ENCODE peak calls at places on chromosomes 13 and 19, in four cellular contexts. F, L, B and E are unnamed samples.

GRCh38 chr19:33175886-33176669 is 18.1 kb upstream of the LRP3 start:
- DNase-seq in B (peak), L (no peak), F (no peak), E (peak)

GRCh38 chr13:110634558-110634957 is 19.2 kb downstream of the NAXD start:
- DNase-seq in B (peak), L (no peak), F (peak), E (no peak)

GRCh38 chr13:111899714-111900389 is 167.1 kb upstream of the SOX1 start:
- DNase-seq in F (no peak), L (peak), B (no peak), E (no peak)

GRCh38 chr19:44647144-44647543 is 3.4 kb downstream of the PVR start:
- DNase-seq in B (no peak), L (no peak), F (no peak), E (no peak)

GRCh38 chr13:97435794-97436193 is 1.8 kb downstream of the RAP2A start:
- DNase-seq in B (no peak), F (no peak), L (no peak), E (peak)

GRCh38 chr13:50589651-50590054 is 253.8 kb downstream of the DLEU7 start:
- DNase-seq in F (no peak), L (no peak), B (peak), E (peak)

GRCh38 chr13:73223372-73223781 is 164.6 kb downstream of the KLF5 start:
- DNase-seq in L (no peak), B (no peak), F (no peak), E (no peak)

GRCh38 chr13:33963134-33963533 is 145.2 kb downstream of the RFC3 start:
- DNase-seq in L (no peak), B (no peak), F (no peak), E (no peak)

GRCh38 chr13:99525967-99526366 is 24.7 kb downstream of the TM9SF2 start:
- DNase-seq in L (no peak), F (no peak), B (peak), E (no peak)

GRCh38 chr19:5023128-5023571 is 54.2 kb downstream of the KDM4B start:
- DNase-seq in F (no peak), L (no peak), B (no peak), E (peak)

GRCh38 chr19:19095691-19096090 is 31.9 kb downstream of the SLC25A42 start:
- DNase-seq in F (no peak), L (no peak), B (no peak), E (no peak)

GRCh38 chr19:17385878-17386611 is 8.0 kb downstream of the CCDC194 start:
- DNase-seq in L (peak), B (peak), F (peak), E (peak)

GRCh38 chr19:3369337-3370213 is 3.2 kb downstream of the NFIC start:
- DNase-seq in L (peak), F (peak), B (peak), E (no peak)

GRCh38 chr13:34863360-34864135 is 78.5 kb upstream of the NBEA start:
- DNase-seq in L (no peak), F (no peak), B (peak), E (peak)

GRCh38 chr13:90105276-90105675 is 1242.2 kb upstream of the MIR17HG start:
- DNase-seq in B (no peak), F (no peak), L (no peak), E (no peak)

GRCh38 chr13:40220299-40220935 is 446.0 kb downstream of the FOXO1 start:
- DNase-seq in F (no peak), L (no peak), B (no peak), E (no peak)

GRCh38 chr13:26961890-26962615 is 201.5 kb upstream of the GPR12 start:
- DNase-seq in B (no peak), L (no peak), F (no peak), E (no peak)

GRCh38 chr19:51107406-51108065 is 673 bp downstream of the CTU1 start:
- DNase-seq in B (peak), F (no peak), L (peak), E (peak)

GRCh38 chr19:41528106-41528505 is 47.9 kb upstream of the CEACAM21 start:
- DNase-seq in B (no peak), L (no peak), F (no peak), E (no peak)

GRCh38 chr13:29472317-29472961 is 123.0 kb downstream of the SLC7A1 start:
- DNase-seq in L (peak), F (no peak), B (peak), E (peak)

GRCh38 chr19:7191946-7192691 is 102.1 kb downstream of the INSR start:
- DNase-seq in L (no peak), B (no peak), F (no peak), E (no peak)

GRCh38 chr19:53870485-53870844 is 2.8 kb downstream of the MYADM start:
- DNase-seq in B (no peak), F (peak), L (no peak), E (no peak)
- TF ChIP-seq CTCF in B (no peak), F (no peak), L (no peak), E (no peak)

DNA sequence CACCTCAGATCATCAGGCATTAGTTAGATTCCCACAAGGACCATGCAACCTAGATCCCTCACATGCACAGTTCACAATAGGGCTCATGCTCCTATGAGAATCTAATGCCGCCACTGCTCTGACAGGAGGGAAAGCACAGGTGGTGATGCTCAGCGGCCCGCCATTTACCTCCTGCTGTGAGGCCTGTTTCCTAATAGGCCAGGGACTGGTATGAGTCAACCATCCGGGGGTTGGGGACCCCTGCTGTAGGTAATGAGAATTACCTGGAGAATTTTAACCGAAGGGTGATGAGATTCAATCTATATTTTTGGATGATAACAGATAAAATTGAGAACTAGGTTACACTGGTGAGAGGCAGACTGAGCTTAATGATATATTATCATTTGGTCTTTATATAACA is 101.4 kb downstream of the LACC1 start:
- DNase-seq in B (no peak), L (peak), F (no peak), E (no peak)
- TF ChIP-seq CTCF in B (no peak), L (peak), F (no peak), E (no peak)

DNA sequence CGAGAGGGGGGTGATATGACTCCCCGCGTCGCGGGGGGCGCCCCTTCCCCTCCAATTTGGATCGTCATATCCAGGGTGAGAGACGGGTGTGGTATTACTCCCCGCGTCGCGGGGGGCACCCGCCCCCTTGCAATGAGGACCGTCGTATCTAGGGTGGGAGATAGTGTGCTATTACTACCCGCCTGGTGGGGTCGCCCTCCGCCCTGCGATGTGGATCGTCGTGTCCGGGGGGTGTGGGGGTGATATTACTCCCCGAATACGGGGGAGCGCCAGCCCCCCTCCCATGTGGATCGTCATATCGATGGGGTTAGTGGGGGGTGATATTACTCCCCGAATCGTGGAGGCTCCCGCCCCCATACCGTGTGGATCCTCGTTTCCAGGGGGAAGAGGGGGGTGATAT is 29.2 kb upstream of the RGCC start:
- DNase-seq in L (peak), B (no peak), F (peak), E (no peak)
- TF ChIP-seq CTCF in L (peak), B (peak), F (no peak), E (peak)

DNA sequence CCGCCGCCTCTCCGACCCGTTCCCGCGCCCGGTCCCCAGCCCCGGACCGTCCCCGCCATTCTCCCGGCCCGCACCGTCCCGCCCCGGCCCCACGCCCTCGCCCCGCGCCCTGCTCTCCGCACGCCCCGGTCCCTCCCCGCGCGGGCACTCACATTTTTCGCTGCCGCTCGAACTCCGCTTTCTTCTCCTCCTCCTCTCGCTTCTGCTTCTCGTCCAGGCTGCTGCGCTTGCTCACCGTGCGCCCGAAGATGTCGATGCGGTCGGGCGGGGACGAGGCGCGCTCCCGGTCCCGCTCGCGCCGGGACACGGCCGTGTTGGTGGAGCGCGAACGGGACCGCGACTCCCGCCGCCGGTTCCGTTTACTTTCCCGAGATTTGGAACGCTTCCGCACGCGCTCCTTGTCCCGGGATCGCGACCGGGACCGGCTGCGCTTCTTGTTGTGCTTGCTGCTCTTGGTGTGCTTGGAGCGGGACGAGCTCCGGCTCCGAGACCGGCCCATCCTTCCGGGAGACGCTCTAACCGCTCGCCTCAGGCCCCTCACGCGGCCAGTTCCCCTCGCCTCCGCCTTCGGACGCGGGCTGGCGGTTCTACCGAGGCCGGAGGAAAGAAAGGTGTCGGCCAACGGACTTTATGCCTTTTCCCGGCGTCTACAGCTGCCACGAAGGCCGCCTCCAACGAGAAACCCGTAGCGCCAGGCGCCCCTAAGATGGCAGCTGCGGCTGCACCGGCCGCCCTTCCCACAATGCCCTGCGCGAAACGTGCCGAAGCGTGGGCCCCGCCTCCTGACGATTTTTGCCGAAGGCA is at the start of gene ARGLU1:
- DNase-seq in B (peak), L (peak), F (peak), E (no peak)
- TF ChIP-seq CTCF in B (no peak), L (no peak), F (no peak), E (no peak)

GRCh38 chr19:53308339-53308811 is 25.2 kb upstream of the ZNF845 start:
- DNase-seq in L (peak), B (no peak), F (peak), E (no peak)
- TF ChIP-seq CTCF in L (peak), B (no peak), F (no peak), E (peak)

GRCh38 chr19:14363203-14364097 is 17.8 kb upstream of the ADGRE5 start:
- DNase-seq in F (peak), L (peak), B (peak), E (peak)

GRCh38 chr19:14366529-14366928 is 14.7 kb upstream of the ADGRE5 start:
- DNase-seq in L (peak), B (peak), F (peak), E (peak)

GRCh38 chr19:14367016-14367415 is 14.2 kb upstream of the ADGRE5 start:
- DNase-seq in L (no peak), B (no peak), F (no peak), E (no peak)

DNA sequence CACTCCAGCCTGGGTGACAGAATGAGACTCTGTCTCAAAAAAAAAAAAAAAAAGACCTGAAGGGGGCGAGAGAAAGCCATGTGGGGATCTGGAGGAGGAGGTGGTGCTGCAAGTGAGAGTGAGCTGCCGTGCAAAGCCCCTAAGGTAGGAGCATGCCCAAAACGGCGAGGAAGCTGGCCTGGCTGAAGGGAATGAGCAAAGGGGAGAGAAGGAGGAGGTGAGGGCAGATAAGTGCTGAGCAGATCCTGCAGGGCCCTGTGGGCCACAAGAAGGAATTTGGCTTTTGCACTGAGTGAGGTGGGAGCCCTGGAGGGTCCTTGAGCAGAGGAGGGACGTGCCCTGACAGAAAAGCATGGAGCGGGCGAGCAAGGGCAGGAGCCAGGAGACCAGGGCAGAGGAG is 19.4 kb upstream of the ADGRE5 start:
- DNase-seq in F (no peak), L (peak), B (no peak), E (peak)
- TF ChIP-seq CTCF in F (no peak), L (peak), B (no peak), E (no peak)

GRCh38 chr19:49214701-49215100 is 57.1 kb downstream of the TRPM4 start:
- DNase-seq in F (no peak), L (no peak), B (no peak), E (no peak)

GRCh38 chr19:49212302-49212701 is 54.7 kb downstream of the TRPM4 start:
- DNase-seq in F (no peak), L (no peak), B (no peak), E (peak)

GRCh38 chr19:49216076-49216475 is 58.5 kb downstream of the TRPM4 start:
- DNase-seq in B (peak), L (no peak), F (no peak), E (peak)

GRCh38 chr19:49210901-49211451 is 53.4 kb downstream of the TRPM4 start:
- DNase-seq in L (no peak), F (no peak), B (no peak), E (no peak)

DNA sequence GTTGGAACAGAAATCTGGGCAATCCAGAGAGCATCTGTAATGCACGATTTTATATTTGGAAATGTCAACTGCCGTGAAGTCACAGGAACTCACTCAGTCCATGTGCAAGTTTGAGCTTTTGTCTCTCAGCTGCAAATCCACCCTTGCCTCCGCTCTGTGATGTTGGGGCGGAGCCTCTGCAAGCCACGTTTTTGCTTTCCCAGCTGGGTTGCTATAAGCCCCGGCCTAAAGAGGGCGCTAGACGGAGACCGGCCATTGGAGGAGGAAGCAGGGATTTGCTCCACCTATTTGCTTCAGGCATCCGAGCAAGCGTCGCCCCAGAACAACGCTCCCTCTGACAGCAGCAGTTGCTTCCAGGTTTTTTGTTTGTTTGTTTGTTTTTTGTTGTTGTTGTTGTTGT is 56.2 kb downstream of the TRPM4 start:
- DNase-seq in L (peak), B (no peak), F (no peak), E (no peak)
- TF ChIP-seq CTCF in L (peak), B (no peak), F (no peak), E (peak)

GRCh38 chr19:56304243-56304642 is 10.4 kb downstream of the ZSCAN5A start:
- DNase-seq in B (no peak), F (no peak), L (no peak), E (no peak)

GRCh38 chr19:56297010-56297409 is 17.6 kb downstream of the ZSCAN5A start:
- DNase-seq in L (no peak), B (no peak), F (no peak), E (no peak)

GRCh38 chr19:56299688-56300087 is 15.0 kb downstream of the ZSCAN5A start:
- DNase-seq in L (no peak), B (no peak), F (no peak), E (no peak)

GRCh38 chr19:56301886-56302620 is 12.6 kb downstream of the ZSCAN5A start:
- DNase-seq in B (no peak), F (no peak), L (no peak), E (no peak)

GRCh38 chr19:56301152-56301551 is 13.5 kb downstream of the ZSCAN5A start:
- DNase-seq in L (no peak), F (no peak), B (no peak), E (no peak)
- TF ChIP-seq CTCF in L (peak), F (no peak), B (no peak), E (peak)